ENCODE peak calls at places on chromosome 15, in eight cellular contexts. A is endothelial cell; M is nephron progenitor cell; T is stomach; Z is activated B cell treated with CpG ODN at 0.5 μM for 24 hours; K is CD4-positive, alpha-beta T cell; P is GM13977; N is Caco-2. W is an unnamed sample.

GRCh38 chr15:42153874-42154575 is 2.4 kb downstream of the PLA2G4F start:
- DNase-seq in Z (no peak), T (peak), P (no peak), M (no peak), K (no peak), N (peak), A (no peak), W (no peak)

GRCh38 chr15:63833246-63833696 is 477 bp downstream of the HERC1 start:
- DNase-seq in P (peak), Z (peak), N (peak), K (peak), M (peak), A (peak), T (peak), W (peak)

GRCh38 chr15:100721758-100722550 is 119.6 kb downstream of the ASB7 start:
- DNase-seq in K (no peak), A (no peak), Z (no peak), P (no peak), N (peak), M (no peak), T (peak), W (no peak)

GRCh38 chr15:26662226-26662750 is 110.6 kb downstream of the GABRB3 start:
- DNase-seq in M (no peak), Z (no peak), A (no peak), N (no peak), T (no peak), P (no peak), K (no peak), W (no peak)

GRCh38 chr15:82875411-82876003 is 66.1 kb downstream of the WHAMM start:
- DNase-seq in Z (no peak), M (no peak), N (no peak), A (no peak), K (no peak), T (no peak), P (no peak), W (no peak)

GRCh38 chr15:74179101-74179841 is 5.8 kb downstream of the ISLR start:
- DNase-seq in Z (no peak), A (no peak), K (no peak), N (peak), T (no peak), P (no peak), M (no peak), W (no peak)

GRCh38 chr15:74433592-74434259 is at the start of gene SEMA7A:
- DNase-seq in K (peak), T (peak), N (peak), A (peak), M (peak), P (peak), Z (peak), W (peak)

GRCh38 chr15:39555885-39556284 is 25.0 kb upstream of the THBS1 start:
- DNase-seq in P (no peak), Z (no peak), T (no peak), M (no peak), K (no peak), N (no peak), A (no peak), W (no peak)

GRCh38 chr15:26697913-26698312 is 75.0 kb downstream of the GABRB3 start:
- DNase-seq in Z (no peak), N (no peak), P (no peak), K (no peak), A (no peak), T (no peak), M (no peak), W (no peak)

GRCh38 chr15:31867536-31868442 is 162.5 kb upstream of the CHRNA7 start:
- DNase-seq in P (peak), Z (no peak), K (peak), M (peak), N (no peak), A (peak), T (peak), W (peak)

GRCh38 chr15:73979636-73980035 is 12.5 kb downstream of the STOML1 start:
- DNase-seq in P (no peak), K (no peak), Z (no peak), N (no peak), T (no peak), M (no peak), A (no peak), W (no peak)

GRCh38 chr15:90007089-90007487 is 6.0 kb downstream of the ZNF710 start:
- DNase-seq in T (no peak), M (no peak), A (no peak), P (no peak), N (no peak), K (no peak), Z (no peak), W (no peak)

GRCh38 chr15:85947936-85948335 is 131.7 kb upstream of the AGBL1 start:
- DNase-seq in T (no peak), M (no peak), A (no peak), N (no peak), K (no peak), P (no peak), Z (no peak), W (no peak)

GRCh38 chr15:46795685-46796084 is 921.6 kb upstream of the SEMA6D start:
- DNase-seq in A (no peak), Z (no peak), N (no peak), P (no peak), K (no peak), T (no peak), M (no peak), W (no peak)

GRCh38 chr15:79091204-79091867 is 756 bp upstream of the RASGRF1 start:
- DNase-seq in N (no peak), P (peak), K (no peak), Z (no peak), T (no peak), M (peak), A (peak), W (no peak)

GRCh38 chr15:50828610-50829206 is 63.2 kb upstream of the SPPL2A start:
- DNase-seq in P (no peak), M (no peak), Z (no peak), A (no peak), K (no peak), T (no peak), N (peak), W (no peak)

GRCh38 chr15:76840830-76841460 is 64.2 kb downstream of the SCAPER start:
- DNase-seq in N (no peak), M (no peak), K (no peak), A (no peak), P (no peak), T (no peak), Z (no peak), W (no peak)

GRCh38 chr15:47506543-47507090 is 210.7 kb upstream of the SEMA6D start:
- DNase-seq in M (no peak), T (no peak), K (no peak), N (no peak), Z (no peak), A (no peak), P (no peak), W (no peak)

GRCh38 chr15:68633181-68634121 is 54.7 kb downstream of the CORO2B start:
- DNase-seq in N (no peak), T (no peak), P (no peak), K (no peak), M (no peak), A (no peak), Z (no peak), W (no peak)

GRCh38 chr15:25793354-25794050 is 69.6 kb downstream of the ATP10A start:
- DNase-seq in P (no peak), M (no peak), T (peak), K (no peak), A (no peak), N (no peak), Z (no peak), W (peak)

DNA sequence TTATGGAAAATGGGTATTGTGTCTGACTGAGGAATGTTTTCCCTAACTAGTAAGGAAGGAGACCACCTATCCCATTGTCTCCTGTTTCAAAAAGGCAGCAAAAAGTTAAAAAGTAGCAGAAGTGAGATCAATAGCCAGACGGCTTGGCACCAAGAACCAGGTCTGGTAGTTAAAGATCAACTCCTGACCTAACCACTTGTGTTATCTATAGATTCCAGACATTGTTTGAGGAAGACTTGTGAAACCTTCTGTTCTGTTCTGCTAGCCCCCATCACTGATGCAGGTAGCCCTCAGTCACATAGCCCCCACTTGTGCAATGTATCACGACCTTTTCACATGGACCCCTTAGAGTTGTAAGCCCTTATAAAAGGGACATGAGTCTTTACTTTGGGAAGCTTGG is 46.3 kb upstream of the C2CD4B start:
- DNase-seq in K (no peak), P (no peak), M (no peak), A (no peak), N (no peak), Z (no peak), T (no peak), W (no peak)
- TF ChIP-seq CTCF in K (no peak), P (no peak), M (no peak), A (no peak), N (no peak), Z (no peak), T (no peak), W (no peak)

GRCh38 chr15:88241461-88241860 is 15.1 kb downstream of the NTRK3 start:
- DNase-seq in K (no peak), Z (no peak), A (no peak), T (no peak), N (no peak), P (no peak), M (no peak), W (no peak)

GRCh38 chr15:88242586-88242985 is 14.0 kb downstream of the NTRK3 start:
- DNase-seq in Z (no peak), M (no peak), T (no peak), A (no peak), K (no peak), N (no peak), P (no peak), W (no peak)

GRCh38 chr15:88238618-88239430 is 17.7 kb downstream of the NTRK3 start:
- DNase-seq in A (no peak), Z (no peak), M (no peak), P (no peak), K (no peak), T (no peak), N (no peak), W (no peak)

GRCh38 chr15:88243156-88243555 is 13.4 kb downstream of the NTRK3 start:
- DNase-seq in K (no peak), M (no peak), Z (no peak), A (no peak), N (no peak), P (no peak), T (no peak), W (no peak)

DNA sequence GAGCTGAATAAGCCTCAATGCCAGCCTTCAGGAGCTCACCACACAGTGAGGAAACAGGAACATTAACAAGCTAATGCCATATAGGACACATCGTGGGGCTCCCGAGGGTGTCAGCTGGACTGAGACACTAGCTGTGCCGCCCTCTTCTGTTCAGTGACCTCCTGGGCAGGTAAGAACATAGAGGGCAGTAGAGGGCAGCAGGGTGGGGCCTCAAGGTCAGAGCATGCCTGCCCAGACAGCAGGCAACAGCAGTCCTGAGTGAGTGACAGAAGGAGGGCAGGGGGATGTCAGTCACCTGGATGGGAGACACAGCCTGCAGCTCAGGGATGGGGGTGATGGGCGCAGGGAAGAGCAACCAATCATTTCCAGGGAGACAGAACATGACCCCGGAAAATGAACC is 15.5 kb downstream of the NTRK3 start:
- DNase-seq in K (no peak), T (no peak), N (no peak), P (no peak), M (no peak), A (no peak), Z (no peak), W (no peak)
- TF ChIP-seq CTCF in K (no peak), T (no peak), N (no peak), P (no peak), M (no peak), A (no peak), Z (no peak), W (no peak)

GRCh38 chr15:65302061-65302460 is 2.4 kb upstream of the RNU5B-1 start:
- DNase-seq in N (no peak), M (no peak), Z (no peak), A (no peak), K (no peak), P (no peak), T (no peak), W (no peak)

GRCh38 chr15:65305144-65305758 is 774 bp downstream of the RNU5B-1 start:
- DNase-seq in M (no peak), N (no peak), K (no peak), P (peak), Z (no peak), A (no peak), T (no peak), W (no peak)

GRCh38 chr15:65304393-65305143 is at the start of gene RNU5B-1:
- DNase-seq in N (peak), Z (peak), A (peak), P (peak), K (peak), M (peak), T (peak), W (peak)

GRCh38 chr15:65305776-65306175 is 1.3 kb downstream of the RNU5B-1 start:
- DNase-seq in P (no peak), M (no peak), K (no peak), A (no peak), N (no peak), T (no peak), Z (no peak), W (no peak)

GRCh38 chr15:65303687-65304392 is 637 bp upstream of the RNU5B-1 start:
- DNase-seq in P (no peak), M (peak), N (peak), K (no peak), Z (peak), A (no peak), T (peak), W (no peak)
- TF ChIP-seq CTCF in P (no peak), M (no peak), N (peak), K (peak), Z (peak), A (no peak), T (no peak), W (peak)

DNA sequence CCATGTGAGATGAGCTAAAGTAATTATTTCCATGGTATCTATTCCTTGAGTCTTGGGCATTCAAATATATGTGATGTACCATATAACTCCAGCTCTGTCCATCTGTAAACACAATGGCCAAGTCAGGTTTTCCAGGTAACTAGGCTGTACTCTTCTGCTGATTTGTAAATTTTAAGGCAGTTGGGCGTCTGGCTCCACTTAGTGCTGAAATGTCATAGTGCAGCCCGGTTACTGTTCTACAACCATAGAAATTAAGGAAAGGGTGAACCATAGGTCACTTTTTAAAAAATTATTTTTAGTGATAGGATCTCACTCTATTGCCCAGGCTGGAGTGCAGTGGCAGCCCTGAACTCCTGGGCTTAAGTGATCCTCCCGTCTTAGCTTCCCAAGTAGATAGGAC is 44.7 kb upstream of the GOLM2 start:
- DNase-seq in A (no peak), P (no peak), Z (no peak), M (no peak), T (no peak), K (no peak), N (no peak), W (no peak)
- TF ChIP-seq CTCF in A (no peak), P (no peak), Z (no peak), M (no peak), T (no peak), K (no peak), N (no peak), W (no peak)

W was measured in natural killer cell.